ENCODE peak calls at places on chromosomes 12 and 14, in nine cellular contexts. U, Y, G, R, A, X, W, N and C are unnamed samples.

GRCh38 chr12:112801055-112801454 is 9.5 kb downstream of the RPH3A start:
- DNase-seq in U (no peak), Y (no peak), G (no peak), R (no peak), A (no peak), X (no peak), W (no peak), N (no peak), C (no peak)

GRCh38 chr12:6062427-6063378 is 61.8 kb downstream of the VWF start:
- DNase-seq in U (peak; percentile 53), Y (peak; percentile 46), G (peak; percentile 44), R (peak; percentile 54), A (peak; percentile 65), X (peak; percentile 41), W (peak; percentile 58), N (peak; percentile 64), C (peak; percentile 53)

GRCh38 chr14:35355981-35356839 is 48.3 kb downstream of the NFKBIA start:
- DNase-seq in U (no peak), Y (no peak), G (no peak), R (peak; percentile 49), A (peak; percentile 47), X (no peak), W (no peak), N (no peak), C (peak; percentile 80)

GRCh38 chr12:104177663-104178501 is 37.7 kb upstream of the TXNRD1 start:
- DNase-seq in U (peak; percentile 38), Y (peak; percentile 96), G (no peak), R (peak; percentile 97), A (peak; percentile 30), X (no peak), W (no peak), N (peak; percentile 87), C (peak; percentile 30)

GRCh38 chr14:49895480-49895879 is 2.6 kb downstream of the ARF6 start:
- DNase-seq in U (no peak), Y (no peak), G (no peak), R (peak; percentile 18), A (no peak), X (no peak), W (no peak), N (no peak), C (no peak)

GRCh38 chr14:65044596-65044959 is 57.7 kb downstream of the MAX start:
- DNase-seq in U (no peak), Y (no peak), G (no peak), R (no peak), A (no peak), X (no peak), W (no peak), N (no peak), C (no peak)

GRCh38 chr14:23114669-23115491 is 4.2 kb downstream of the CEBPE start:
- DNase-seq in U (no peak), Y (peak; percentile 92), G (no peak), R (peak; percentile 99), A (no peak), X (no peak), W (no peak), N (peak; percentile 85), C (no peak)

GRCh38 chr14:73502017-73502619 is 11.4 kb downstream of the RIOX1 start:
- DNase-seq in U (no peak), Y (no peak), G (no peak), R (no peak), A (no peak), X (no peak), W (no peak), N (no peak), C (no peak)

GRCh38 chr14:20580242-20580641 is 7.6 kb downstream of the RNASE11 start:
- DNase-seq in U (no peak), Y (no peak), G (no peak), R (no peak), A (no peak), X (no peak), W (no peak), N (no peak), C (no peak)

GRCh38 chr12:63069860-63070617 is 81.0 kb downstream of the AVPR1A start:
- DNase-seq in U (no peak), Y (no peak), G (no peak), R (no peak), A (no peak), X (no peak), W (no peak), N (no peak), C (no peak)

GRCh38 chr14:73955674-73956073 is 5.6 kb downstream of the COQ6 start:
- DNase-seq in U (no peak), Y (no peak), G (no peak), R (no peak), A (no peak), X (no peak), W (no peak), N (no peak), C (no peak)

GRCh38 chr12:41361791-41362190 is 173.7 kb downstream of the PDZRN4 start:
- DNase-seq in U (no peak), Y (no peak), G (peak; percentile 71), R (no peak), A (no peak), X (no peak), W (no peak), N (no peak), C (no peak)